ENCODE peak calls at places on chromosomes 6 and 20, in eight cellular contexts. A is GM23248, M is GM23338, D is hepatocyte, R is SK-N-SH, F is HCT116, C is neural progenitor cell, S is OCI-LY7. L is an unnamed sample.

GRCh38 chr6:42914546-42914945 is 1.3 kb upstream of the PTCRA start:
- DNase-seq in F (no peak), A (peak; percentile 33), R (no peak), M (no peak), C (no peak), S (no peak), D (no peak), L (no peak)

GRCh38 chr6:169971951-169972651 is 220.7 kb downstream of the ERMARD start:
- DNase-seq in C (no peak), R (peak; percentile 13), F (no peak), A (no peak), S (no peak), M (no peak), D (no peak), L (no peak)

GRCh38 chr6:158666637-158667359 is 16.9 kb downstream of the SYTL3 start:
- DNase-seq in A (peak; percentile 60), S (no peak), F (no peak), R (no peak), C (no peak), M (no peak), D (no peak), L (no peak)

GRCh38 chr6:90370493-90370959 is 73.9 kb upstream of the BACH2 start:
- DNase-seq in D (peak; percentile 16), C (no peak), F (no peak), R (no peak), S (no peak), M (no peak), A (peak; percentile 20), L (peak; percentile 39)

GRCh38 chr6:63597142-63598000 is 25.1 kb downstream of the LOC128125822 start:
- DNase-seq in F (no peak), R (no peak), D (no peak), C (no peak), A (peak; percentile 56), M (no peak), S (peak; percentile 5), L (peak; percentile 8)

GRCh38 chr6:1477432-1478090 is 88.2 kb downstream of the FOXF2 start:
- DNase-seq in C (no peak), R (no peak), D (peak; percentile 29), A (no peak), F (no peak), S (no peak), M (peak; percentile 43), L (peak; percentile 80)

GRCh38 chr20:8735674-8736073 is 333.2 kb upstream of the PLCB4 start:
- DNase-seq in A (no peak), S (no peak), D (no peak), C (no peak), F (no peak), M (no peak), R (no peak), L (no peak)

GRCh38 chr20:47330933-47331708 is 25.4 kb downstream of the ZMYND8 start:
- DNase-seq in R (no peak), A (peak; percentile 95), C (no peak), D (peak; percentile 74), F (peak; percentile 76), M (no peak), S (no peak), L (peak; percentile 85)

GRCh38 chr20:51138576-51138975 is 115.7 kb upstream of the KCNG1 start:
- DNase-seq in D (no peak), R (no peak), F (no peak), C (no peak), A (no peak), S (no peak), M (no peak), L (no peak)
- TF ChIP-seq EZH2phosphoT487 in D (no peak), R (no peak), F (no peak), C (no peak), A (no peak), S (no peak), M (no peak), L (no peak)

DNA sequence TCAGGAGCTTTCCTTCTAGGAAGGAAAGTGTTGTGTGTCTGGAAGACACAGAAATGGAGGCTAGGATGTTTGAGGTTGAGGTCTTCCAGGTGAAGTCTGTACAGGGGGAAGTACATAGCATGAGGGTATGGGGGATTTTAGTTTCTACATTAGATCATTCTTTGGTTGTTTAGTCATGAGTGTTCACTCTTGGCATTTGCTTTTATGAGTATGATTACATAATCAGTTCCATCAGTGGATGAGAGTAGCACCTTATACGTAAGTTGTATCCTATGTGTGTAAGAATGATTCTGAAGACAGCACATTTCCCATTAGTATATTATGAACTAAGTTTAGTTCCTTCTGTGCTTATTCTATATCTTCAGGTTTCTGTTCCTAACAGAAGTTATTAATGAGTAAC is 1.9 kb downstream of the CDYL start:
- DNase-seq in A (peak; percentile 59), M (no peak), R (no peak), S (peak; percentile 10), D (no peak), F (no peak), C (no peak), L (peak; percentile 51)
- TF ChIP-seq EZH2phosphoT487 in A (no peak), M (no peak), R (no peak), S (no peak), D (no peak), F (no peak), C (no peak), L (no peak)

GRCh38 chr20:63833776-63834544 is 2.9 kb upstream of the ZBTB46 start:
- DNase-seq in D (no peak), M (no peak), A (no peak), C (no peak), S (no peak), R (no peak), F (no peak), L (no peak)

GRCh38 chr20:63830821-63831593 is at the start of gene ZBTB46:
- DNase-seq in C (peak; percentile 87), S (peak; percentile 71), D (peak; percentile 84), A (peak; percentile 75), M (peak; percentile 68), R (peak; percentile 99), F (no peak), L (peak; percentile 48)

GRCh38 chr20:63829598-63829942 is 1.5 kb downstream of the ZBTB46 start:
- DNase-seq in M (no peak), C (no peak), A (no peak), F (no peak), R (no peak), S (no peak), D (no peak), L (no peak)

GRCh38 chr20:63829943-63830820 is 882 bp downstream of the ZBTB46 start:
- DNase-seq in R (peak; percentile 78), F (no peak), A (peak; percentile 39), M (peak; percentile 61), C (peak; percentile 74), D (peak; percentile 38), S (no peak), L (no peak)

DNA sequence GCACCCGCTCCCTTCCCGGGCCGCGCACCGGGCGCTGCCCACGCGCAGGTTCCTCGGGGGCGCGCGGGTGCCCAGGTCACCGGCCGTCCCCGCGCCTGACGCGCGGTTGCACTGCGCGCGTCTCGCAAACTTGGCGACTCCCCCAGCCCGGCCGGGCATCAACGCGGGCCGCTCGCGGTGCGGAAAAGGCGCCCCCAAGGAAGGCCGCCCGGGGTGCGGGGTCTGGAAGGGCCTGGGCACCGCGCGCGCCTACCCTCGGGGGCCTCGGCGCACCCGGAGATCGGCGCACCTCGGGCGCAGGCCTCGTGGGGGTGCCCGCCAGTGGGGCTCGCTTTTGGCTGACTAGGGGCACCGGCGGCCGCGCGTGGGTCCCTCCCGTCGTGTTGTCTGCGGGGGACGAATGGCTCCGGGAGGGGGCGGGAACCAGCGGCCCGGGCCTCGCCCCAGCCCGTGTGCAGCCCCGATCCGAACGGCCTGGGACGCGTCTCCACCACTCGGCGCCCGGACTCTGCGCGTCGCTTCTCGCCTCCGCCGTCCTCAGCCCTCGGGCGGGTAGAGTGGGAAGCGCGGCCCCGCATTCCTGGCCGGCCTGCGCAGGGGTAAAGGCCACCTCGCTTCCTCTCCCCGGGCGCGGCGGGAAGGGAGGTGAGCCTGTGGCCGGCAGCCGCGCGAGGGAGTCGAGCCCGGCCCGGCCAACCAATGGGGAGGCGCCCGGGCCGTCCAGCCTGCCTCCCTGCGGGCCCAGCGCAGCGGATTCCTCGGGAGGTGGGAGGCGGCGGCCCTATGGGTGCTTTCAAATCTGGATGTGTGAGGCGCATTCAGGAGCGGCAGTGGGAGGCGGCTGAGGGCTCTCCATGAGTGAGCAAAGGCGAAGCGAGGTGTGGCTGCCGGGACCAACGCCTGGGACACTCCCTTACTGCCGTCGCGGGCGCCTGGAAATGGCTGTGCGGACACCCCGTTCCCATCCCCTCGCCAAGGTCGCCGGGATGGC is 927 bp upstream of the ZBTB46 start:
- DNase-seq in A (peak; percentile 22), D (peak; percentile 63), S (no peak), F (peak; percentile 4), M (peak; percentile 75), R (peak; percentile 70), C (peak; percentile 83), L (no peak)
- TF ChIP-seq EZH2phosphoT487 in A (no peak), D (no peak), S (no peak), F (no peak), M (no peak), R (no peak), C (peak; percentile 95), L (no peak)

DNA sequence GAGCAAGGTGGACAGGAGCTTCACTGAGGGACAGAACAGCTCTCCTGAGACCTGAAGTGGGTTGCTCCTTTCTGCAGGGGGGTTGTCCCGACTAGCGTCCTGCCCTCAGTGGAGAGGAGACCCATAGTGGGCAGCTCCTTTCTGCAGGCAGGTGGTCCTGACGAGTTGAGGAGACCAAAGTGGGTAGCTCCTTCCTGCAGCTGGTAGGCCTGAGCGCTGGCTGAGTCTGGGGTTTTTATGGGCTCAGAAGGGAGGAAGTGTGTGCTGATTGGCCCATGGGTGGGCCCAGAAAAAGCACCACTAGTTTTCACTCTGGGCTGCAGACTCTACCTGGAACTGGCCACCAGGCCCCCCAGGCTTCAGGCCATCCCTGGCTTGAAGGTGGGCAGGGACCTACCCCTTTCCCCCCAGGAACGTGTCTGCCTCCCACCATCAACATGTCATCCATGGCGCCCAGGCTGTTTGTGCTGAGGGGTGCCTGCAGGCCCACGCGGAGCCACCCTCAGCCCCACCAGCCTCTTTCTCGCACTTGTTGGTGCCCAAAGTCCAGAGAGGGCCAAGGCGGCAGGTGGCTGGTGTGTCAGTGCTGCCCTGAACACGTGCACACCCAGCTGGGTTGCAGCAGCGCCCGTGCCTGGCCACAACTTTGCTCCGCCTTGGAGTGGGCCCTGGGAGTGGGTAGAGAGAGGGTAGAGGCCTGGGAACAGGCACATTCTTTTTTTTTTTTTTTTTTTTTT is 1.6 kb upstream of the DEK start:
- DNase-seq in D (no peak), S (peak; percentile 39), R (no peak), M (no peak), C (no peak), F (no peak), A (no peak), L (no peak)
- TF ChIP-seq EZH2phosphoT487 in D (no peak), S (no peak), R (no peak), M (no peak), C (no peak), F (no peak), A (no peak), L (no peak)

DNA sequence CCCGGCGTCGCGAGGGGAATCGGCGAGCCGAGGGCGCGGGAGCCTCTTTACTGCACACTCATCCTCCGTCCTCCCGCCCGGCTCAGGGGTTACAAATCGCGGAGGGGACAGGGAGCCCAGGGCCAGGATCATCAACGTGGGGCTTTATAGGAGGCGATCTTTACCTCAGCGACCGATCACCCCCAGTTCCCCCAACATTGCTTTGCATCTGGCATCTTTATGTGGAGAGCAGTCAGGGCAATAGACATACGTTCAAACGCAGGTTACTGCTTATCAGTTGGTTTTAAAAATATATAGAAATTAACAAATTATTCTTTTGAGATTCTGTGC is 634 bp downstream of the HSF2 start:
- DNase-seq in A (peak; percentile 62), C (no peak), D (no peak), F (no peak), S (no peak), M (peak; percentile 40), R (no peak), L (no peak)
- TF ChIP-seq EZH2phosphoT487 in A (no peak), C (no peak), D (no peak), F (no peak), S (no peak), M (no peak), R (no peak), L (no peak)